ENCODE peak calls at places on chromosomes 4 and X, in eight cellular contexts. One of them, this sample, is unnamed.

GRCh38 chr4:26248647-26249046 is 72.2 kb upstream of the RBPJ start:
- DNase-seq in stimulated activated CD8-positive, alpha-beta memory T cell treated with anti-CD3 and anti-CD28 coated beads, Interleukin-2, amount 100 ng/mL, for 48 hours: no peak
- DNase-seq in astrocyte of the cerebellum: peak
- DNase-seq in GM23248: no peak
- DNase-seq in WTC11: no peak
- DNase-seq in lung microvascular endothelial cell: no peak
- DNase-seq in choroid plexus epithelial cell: peak
- DNase-seq in tibial nerve: no peak
- DNase-seq in this sample: no peak

GRCh38 chr4:109185951-109186350 is 116.5 kb downstream of the COL25A1 start:
- DNase-seq in astrocyte of the cerebellum: no peak
- DNase-seq in choroid plexus epithelial cell: no peak
- DNase-seq in tibial nerve: no peak
- DNase-seq in lung microvascular endothelial cell: no peak
- DNase-seq in WTC11: no peak
- DNase-seq in GM23248: no peak
- DNase-seq in stimulated activated CD8-positive, alpha-beta memory T cell treated with anti-CD3 and anti-CD28 coated beads, Interleukin-2, amount 100 ng/mL, for 48 hours: no peak
- DNase-seq in this sample: no peak

GRCh38 chrX:77953300-77953699 is 16.1 kb downstream of the PGAM4 start:
- DNase-seq in GM23248: no peak
- DNase-seq in lung microvascular endothelial cell: peak
- DNase-seq in WTC11: no peak
- DNase-seq in astrocyte of the cerebellum: no peak
- DNase-seq in choroid plexus epithelial cell: peak
- DNase-seq in tibial nerve: no peak
- DNase-seq in stimulated activated CD8-positive, alpha-beta memory T cell treated with anti-CD3 and anti-CD28 coated beads, Interleukin-2, amount 100 ng/mL, for 48 hours: no peak
- DNase-seq in this sample: no peak

GRCh38 chrX:46686003-46686645 is 72.8 kb downstream of the SLC9A7 start:
- DNase-seq in GM23248: peak
- DNase-seq in lung microvascular endothelial cell: peak
- DNase-seq in WTC11: peak
- DNase-seq in tibial nerve: peak
- DNase-seq in astrocyte of the cerebellum: peak
- DNase-seq in choroid plexus epithelial cell: peak
- DNase-seq in stimulated activated CD8-positive, alpha-beta memory T cell treated with anti-CD3 and anti-CD28 coated beads, Interleukin-2, amount 100 ng/mL, for 48 hours: no peak
- DNase-seq in this sample: peak

GRCh38 chrX:2701600-2701999 is 10.5 kb downstream of the CD99 start:
- DNase-seq in tibial nerve: no peak
- DNase-seq in GM23248: no peak
- DNase-seq in lung microvascular endothelial cell: no peak
- DNase-seq in WTC11: no peak
- DNase-seq in stimulated activated CD8-positive, alpha-beta memory T cell treated with anti-CD3 and anti-CD28 coated beads, Interleukin-2, amount 100 ng/mL, for 48 hours: no peak
- DNase-seq in choroid plexus epithelial cell: no peak
- DNase-seq in astrocyte of the cerebellum: no peak
- DNase-seq in this sample: no peak

GRCh38 chr4:167966161-167966560 is 126.2 kb upstream of the ANXA10 start:
- DNase-seq in tibial nerve: no peak
- DNase-seq in astrocyte of the cerebellum: peak
- DNase-seq in lung microvascular endothelial cell: no peak
- DNase-seq in choroid plexus epithelial cell: peak
- DNase-seq in WTC11: no peak
- DNase-seq in stimulated activated CD8-positive, alpha-beta memory T cell treated with anti-CD3 and anti-CD28 coated beads, Interleukin-2, amount 100 ng/mL, for 48 hours: no peak
- DNase-seq in GM23248: no peak
- DNase-seq in this sample: peak

GRCh38 chr4:26839016-26839415 is 21.6 kb upstream of the STIM2 start:
- DNase-seq in choroid plexus epithelial cell: no peak
- DNase-seq in WTC11: no peak
- DNase-seq in lung microvascular endothelial cell: no peak
- DNase-seq in astrocyte of the cerebellum: no peak
- DNase-seq in stimulated activated CD8-positive, alpha-beta memory T cell treated with anti-CD3 and anti-CD28 coated beads, Interleukin-2, amount 100 ng/mL, for 48 hours: no peak
- DNase-seq in GM23248: no peak
- DNase-seq in tibial nerve: no peak
- DNase-seq in this sample: no peak

GRCh38 chr4:62053974-62054373 is 853.8 kb downstream of the ADGRL3 start:
- DNase-seq in lung microvascular endothelial cell: no peak
- DNase-seq in stimulated activated CD8-positive, alpha-beta memory T cell treated with anti-CD3 and anti-CD28 coated beads, Interleukin-2, amount 100 ng/mL, for 48 hours: no peak
- DNase-seq in choroid plexus epithelial cell: no peak
- DNase-seq in tibial nerve: no peak
- DNase-seq in WTC11: no peak
- DNase-seq in astrocyte of the cerebellum: peak
- DNase-seq in GM23248: no peak
- DNase-seq in this sample: no peak

GRCh38 chr4:102454981-102455690 is 46.0 kb upstream of the NFKB1 start:
- DNase-seq in stimulated activated CD8-positive, alpha-beta memory T cell treated with anti-CD3 and anti-CD28 coated beads, Interleukin-2, amount 100 ng/mL, for 48 hours: no peak
- DNase-seq in tibial nerve: no peak
- DNase-seq in GM23248: no peak
- DNase-seq in astrocyte of the cerebellum: no peak
- DNase-seq in lung microvascular endothelial cell: no peak
- DNase-seq in WTC11: no peak
- DNase-seq in choroid plexus epithelial cell: no peak
- DNase-seq in this sample: no peak

GRCh38 chr4:119706804-119707203 is 78.2 kb upstream of the PDE5A start:
- DNase-seq in choroid plexus epithelial cell: no peak
- DNase-seq in stimulated activated CD8-positive, alpha-beta memory T cell treated with anti-CD3 and anti-CD28 coated beads, Interleukin-2, amount 100 ng/mL, for 48 hours: no peak
- DNase-seq in astrocyte of the cerebellum: no peak
- DNase-seq in WTC11: no peak
- DNase-seq in GM23248: no peak
- DNase-seq in tibial nerve: no peak
- DNase-seq in lung microvascular endothelial cell: no peak
- DNase-seq in this sample: no peak

GRCh38 chr4:63717384-63717783 is 691.9 kb downstream of the TECRL start:
- DNase-seq in tibial nerve: no peak
- DNase-seq in lung microvascular endothelial cell: peak
- DNase-seq in astrocyte of the cerebellum: peak
- DNase-seq in stimulated activated CD8-positive, alpha-beta memory T cell treated with anti-CD3 and anti-CD28 coated beads, Interleukin-2, amount 100 ng/mL, for 48 hours: no peak
- DNase-seq in GM23248: peak
- DNase-seq in WTC11: no peak
- DNase-seq in choroid plexus epithelial cell: peak
- DNase-seq in this sample: peak

GRCh38 chr4:143711543-143712159 is 11.2 kb upstream of the FREM3 start:
- DNase-seq in tibial nerve: no peak
- DNase-seq in astrocyte of the cerebellum: no peak
- DNase-seq in choroid plexus epithelial cell: no peak
- DNase-seq in GM23248: no peak
- DNase-seq in stimulated activated CD8-positive, alpha-beta memory T cell treated with anti-CD3 and anti-CD28 coated beads, Interleukin-2, amount 100 ng/mL, for 48 hours: no peak
- DNase-seq in lung microvascular endothelial cell: no peak
- DNase-seq in WTC11: peak
- DNase-seq in this sample: no peak

GRCh38 chr4:152640058-152640921 is 39.5 kb downstream of the TMEM154 start:
- DNase-seq in lung microvascular endothelial cell: peak
- DNase-seq in stimulated activated CD8-positive, alpha-beta memory T cell treated with anti-CD3 and anti-CD28 coated beads, Interleukin-2, amount 100 ng/mL, for 48 hours: no peak
- DNase-seq in tibial nerve: no peak
- DNase-seq in astrocyte of the cerebellum: no peak
- DNase-seq in WTC11: no peak
- DNase-seq in GM23248: peak
- DNase-seq in choroid plexus epithelial cell: peak
- DNase-seq in this sample: peak

GRCh38 chr4:186204611-186205144 is 13.3 kb downstream of the CYP4V2 start:
- DNase-seq in GM23248: no peak
- DNase-seq in tibial nerve: no peak
- DNase-seq in astrocyte of the cerebellum: no peak
- DNase-seq in WTC11: no peak
- DNase-seq in stimulated activated CD8-positive, alpha-beta memory T cell treated with anti-CD3 and anti-CD28 coated beads, Interleukin-2, amount 100 ng/mL, for 48 hours: no peak
- DNase-seq in lung microvascular endothelial cell: no peak
- DNase-seq in choroid plexus epithelial cell: no peak
- DNase-seq in this sample: no peak

GRCh38 chrX:2650865-2651264 is 40.2 kb upstream of the CD99 start:
- DNase-seq in WTC11: no peak
- DNase-seq in tibial nerve: no peak
- DNase-seq in stimulated activated CD8-positive, alpha-beta memory T cell treated with anti-CD3 and anti-CD28 coated beads, Interleukin-2, amount 100 ng/mL, for 48 hours: no peak
- DNase-seq in lung microvascular endothelial cell: peak
- DNase-seq in GM23248: peak
- DNase-seq in astrocyte of the cerebellum: no peak
- DNase-seq in choroid plexus epithelial cell: peak
- DNase-seq in this sample: no peak

GRCh38 chrX:2348225-2348624 is 152.6 kb downstream of the DHRSX start:
- DNase-seq in WTC11: no peak
- DNase-seq in astrocyte of the cerebellum: no peak
- DNase-seq in tibial nerve: no peak
- DNase-seq in stimulated activated CD8-positive, alpha-beta memory T cell treated with anti-CD3 and anti-CD28 coated beads, Interleukin-2, amount 100 ng/mL, for 48 hours: no peak
- DNase-seq in lung microvascular endothelial cell: no peak
- DNase-seq in GM23248: no peak
- DNase-seq in choroid plexus epithelial cell: no peak
- DNase-seq in this sample: no peak

GRCh38 chr4:133493241-133493640 is 344.1 kb downstream of the PCDH10 start:
- DNase-seq in choroid plexus epithelial cell: no peak
- DNase-seq in lung microvascular endothelial cell: no peak
- DNase-seq in tibial nerve: no peak
- DNase-seq in stimulated activated CD8-positive, alpha-beta memory T cell treated with anti-CD3 and anti-CD28 coated beads, Interleukin-2, amount 100 ng/mL, for 48 hours: no peak
- DNase-seq in GM23248: no peak
- DNase-seq in astrocyte of the cerebellum: no peak
- DNase-seq in WTC11: no peak
- DNase-seq in this sample: no peak

GRCh38 chrX:40105791-40106676 is 8.3 kb upstream of the BCOR start:
- DNase-seq in tibial nerve: peak
- DNase-seq in choroid plexus epithelial cell: peak
- DNase-seq in GM23248: peak
- DNase-seq in WTC11: peak
- DNase-seq in lung microvascular endothelial cell: peak
- DNase-seq in astrocyte of the cerebellum: no peak
- DNase-seq in stimulated activated CD8-positive, alpha-beta memory T cell treated with anti-CD3 and anti-CD28 coated beads, Interleukin-2, amount 100 ng/mL, for 48 hours: no peak
- DNase-seq in this sample: peak

GRCh38 chr4:81021526-81021944 is 9.0 kb upstream of the BMP3 start:
- DNase-seq in tibial nerve: no peak
- DNase-seq in astrocyte of the cerebellum: no peak
- DNase-seq in stimulated activated CD8-positive, alpha-beta memory T cell treated with anti-CD3 and anti-CD28 coated beads, Interleukin-2, amount 100 ng/mL, for 48 hours: no peak
- DNase-seq in choroid plexus epithelial cell: no peak
- DNase-seq in GM23248: no peak
- DNase-seq in WTC11: no peak
- DNase-seq in lung microvascular endothelial cell: no peak
- DNase-seq in this sample: no peak

GRCh38 chrX:68698955-68699354 is 51.5 kb downstream of the STARD8 start:
- DNase-seq in choroid plexus epithelial cell: no peak
- DNase-seq in lung microvascular endothelial cell: no peak
- DNase-seq in GM23248: no peak
- DNase-seq in tibial nerve: no peak
- DNase-seq in astrocyte of the cerebellum: no peak
- DNase-seq in WTC11: no peak
- DNase-seq in stimulated activated CD8-positive, alpha-beta memory T cell treated with anti-CD3 and anti-CD28 coated beads, Interleukin-2, amount 100 ng/mL, for 48 hours: no peak
- DNase-seq in this sample: no peak

GRCh38 chr4:188417181-188417580 is 277.9 kb downstream of the TRIML1 start:
- DNase-seq in lung microvascular endothelial cell: no peak
- DNase-seq in astrocyte of the cerebellum: no peak
- DNase-seq in WTC11: peak
- DNase-seq in tibial nerve: no peak
- DNase-seq in choroid plexus epithelial cell: no peak
- DNase-seq in GM23248: no peak
- DNase-seq in stimulated activated CD8-positive, alpha-beta memory T cell treated with anti-CD3 and anti-CD28 coated beads, Interleukin-2, amount 100 ng/mL, for 48 hours: no peak
- DNase-seq in this sample: no peak

GRCh38 chr4:40845136-40845910 is 95.6 kb downstream of the NSUN7 start:
- DNase-seq in GM23248: no peak
- DNase-seq in choroid plexus epithelial cell: no peak
- DNase-seq in stimulated activated CD8-positive, alpha-beta memory T cell treated with anti-CD3 and anti-CD28 coated beads, Interleukin-2, amount 100 ng/mL, for 48 hours: no peak
- DNase-seq in WTC11: no peak
- DNase-seq in lung microvascular endothelial cell: no peak
- DNase-seq in astrocyte of the cerebellum: no peak
- DNase-seq in tibial nerve: no peak
- DNase-seq in this sample: no peak

GRCh38 chrX:53018627-53019026 is 30.0 kb upstream of the GPR173 start:
- DNase-seq in choroid plexus epithelial cell: no peak
- DNase-seq in lung microvascular endothelial cell: no peak
- DNase-seq in WTC11: no peak
- DNase-seq in tibial nerve: no peak
- DNase-seq in GM23248: no peak
- DNase-seq in stimulated activated CD8-positive, alpha-beta memory T cell treated with anti-CD3 and anti-CD28 coated beads, Interleukin-2, amount 100 ng/mL, for 48 hours: no peak
- DNase-seq in astrocyte of the cerebellum: no peak
- DNase-seq in this sample: no peak

GRCh38 chrX:40883021-40883619 is 147.8 kb upstream of the MED14 start:
- DNase-seq in GM23248: no peak
- DNase-seq in astrocyte of the cerebellum: no peak
- DNase-seq in stimulated activated CD8-positive, alpha-beta memory T cell treated with anti-CD3 and anti-CD28 coated beads, Interleukin-2, amount 100 ng/mL, for 48 hours: no peak
- DNase-seq in WTC11: no peak
- DNase-seq in lung microvascular endothelial cell: no peak
- DNase-seq in tibial nerve: no peak
- DNase-seq in choroid plexus epithelial cell: no peak
- DNase-seq in this sample: no peak

GRCh38 chrX:64204252-64204651 is 1.3 kb downstream of the AMER1 start:
- DNase-seq in tibial nerve: peak
- DNase-seq in stimulated activated CD8-positive, alpha-beta memory T cell treated with anti-CD3 and anti-CD28 coated beads, Interleukin-2, amount 100 ng/mL, for 48 hours: no peak
- DNase-seq in lung microvascular endothelial cell: peak
- DNase-seq in GM23248: peak
- DNase-seq in astrocyte of the cerebellum: no peak
- DNase-seq in choroid plexus epithelial cell: no peak
- DNase-seq in WTC11: peak
- DNase-seq in this sample: peak

GRCh38 chr4:124337874-124338273 is 374.7 kb downstream of the ANKRD50 start:
- DNase-seq in tibial nerve: no peak
- DNase-seq in astrocyte of the cerebellum: no peak
- DNase-seq in WTC11: no peak
- DNase-seq in GM23248: no peak
- DNase-seq in choroid plexus epithelial cell: peak
- DNase-seq in lung microvascular endothelial cell: peak
- DNase-seq in stimulated activated CD8-positive, alpha-beta memory T cell treated with anti-CD3 and anti-CD28 coated beads, Interleukin-2, amount 100 ng/mL, for 48 hours: no peak
- DNase-seq in this sample: peak

GRCh38 chrX:1093112-1093511 is 119.3 kb downstream of the CRLF2 start:
- DNase-seq in lung microvascular endothelial cell: no peak
- DNase-seq in WTC11: no peak
- DNase-seq in choroid plexus epithelial cell: no peak
- DNase-seq in astrocyte of the cerebellum: no peak
- DNase-seq in stimulated activated CD8-positive, alpha-beta memory T cell treated with anti-CD3 and anti-CD28 coated beads, Interleukin-2, amount 100 ng/mL, for 48 hours: no peak
- DNase-seq in GM23248: no peak
- DNase-seq in tibial nerve: no peak
- DNase-seq in this sample: no peak

GRCh38 chr4:17336524-17336941 is 175.4 kb downstream of the QDPR start:
- DNase-seq in choroid plexus epithelial cell: no peak
- DNase-seq in astrocyte of the cerebellum: peak
- DNase-seq in tibial nerve: no peak
- DNase-seq in GM23248: no peak
- DNase-seq in WTC11: no peak
- DNase-seq in stimulated activated CD8-positive, alpha-beta memory T cell treated with anti-CD3 and anti-CD28 coated beads, Interleukin-2, amount 100 ng/mL, for 48 hours: peak
- DNase-seq in lung microvascular endothelial cell: peak
- DNase-seq in this sample: no peak

GRCh38 chr4:97639961-97640360 is 503.3 kb downstream of the STPG2 start:
- DNase-seq in GM23248: no peak
- DNase-seq in tibial nerve: no peak
- DNase-seq in lung microvascular endothelial cell: no peak
- DNase-seq in stimulated activated CD8-positive, alpha-beta memory T cell treated with anti-CD3 and anti-CD28 coated beads, Interleukin-2, amount 100 ng/mL, for 48 hours: no peak
- DNase-seq in astrocyte of the cerebellum: no peak
- DNase-seq in WTC11: no peak
- DNase-seq in choroid plexus epithelial cell: no peak
- DNase-seq in this sample: no peak

GRCh38 chrX:153968754-153969124 is 2.9 kb downstream of the HCFC1 start:
- DNase-seq in lung microvascular endothelial cell: no peak
- DNase-seq in WTC11: no peak
- DNase-seq in choroid plexus epithelial cell: no peak
- DNase-seq in tibial nerve: no peak
- DNase-seq in GM23248: peak
- DNase-seq in stimulated activated CD8-positive, alpha-beta memory T cell treated with anti-CD3 and anti-CD28 coated beads, Interleukin-2, amount 100 ng/mL, for 48 hours: no peak
- DNase-seq in astrocyte of the cerebellum: no peak
- DNase-seq in this sample: peak

GRCh38 chr4:184019667-184020665 is 114.9 kb downstream of the STOX2 start:
- DNase-seq in tibial nerve: no peak
- DNase-seq in lung microvascular endothelial cell: no peak
- DNase-seq in GM23248: no peak
- DNase-seq in choroid plexus epithelial cell: no peak
- DNase-seq in stimulated activated CD8-positive, alpha-beta memory T cell treated with anti-CD3 and anti-CD28 coated beads, Interleukin-2, amount 100 ng/mL, for 48 hours: no peak
- DNase-seq in WTC11: no peak
- DNase-seq in astrocyte of the cerebellum: no peak
- DNase-seq in this sample: no peak

GRCh38 chrX:129798888-129799287 is 19.1 kb downstream of the SASH3 start:
- DNase-seq in choroid plexus epithelial cell: no peak
- DNase-seq in lung microvascular endothelial cell: no peak
- DNase-seq in WTC11: no peak
- DNase-seq in stimulated activated CD8-positive, alpha-beta memory T cell treated with anti-CD3 and anti-CD28 coated beads, Interleukin-2, amount 100 ng/mL, for 48 hours: no peak
- DNase-seq in GM23248: peak
- DNase-seq in astrocyte of the cerebellum: no peak
- DNase-seq in tibial nerve: no peak
- DNase-seq in this sample: no peak

GRCh38 chr4:162837679-162838078 is 329.0 kb downstream of the NAF1 start:
- DNase-seq in lung microvascular endothelial cell: no peak
- DNase-seq in choroid plexus epithelial cell: peak
- DNase-seq in astrocyte of the cerebellum: no peak
- DNase-seq in stimulated activated CD8-positive, alpha-beta memory T cell treated with anti-CD3 and anti-CD28 coated beads, Interleukin-2, amount 100 ng/mL, for 48 hours: no peak
- DNase-seq in WTC11: no peak
- DNase-seq in tibial nerve: no peak
- DNase-seq in GM23248: no peak
- DNase-seq in this sample: no peak

GRCh38 chr4:16225139-16225538 is 1.1 kb downstream of the TAPT1 start:
- DNase-seq in choroid plexus epithelial cell: peak
- DNase-seq in WTC11: no peak
- DNase-seq in GM23248: peak
- DNase-seq in astrocyte of the cerebellum: no peak
- DNase-seq in lung microvascular endothelial cell: peak
- DNase-seq in stimulated activated CD8-positive, alpha-beta memory T cell treated with anti-CD3 and anti-CD28 coated beads, Interleukin-2, amount 100 ng/mL, for 48 hours: no peak
- DNase-seq in tibial nerve: no peak
- DNase-seq in this sample: no peak